ENCODE peak calls at places on chromosomes 11 and 22, in six cellular contexts. G is SK-N-SH, H is HepG2, U is ovary, C is A549, L is transverse colon. Y is an unnamed sample.
A peak's percentile ranks its signal among the peaks of the same experiment; 100 is the strongest.

GRCh38 chr22:50301581-50301991 is 5.9 kb downstream of the PLXNB2 start:
- DNase-seq in G (peak; percentile 91), H (no peak), U (no peak), C (no peak), L (peak; percentile 45), Y (no peak)

GRCh38 chr22:23892626-23893445 is 1.3 kb upstream of the MIF start:
- DNase-seq in G (no peak), H (no peak), U (no peak), C (no peak), L (no peak), Y (no peak)

GRCh38 chr11:104254347-104254746 is 90.4 kb upstream of the PDGFD start:
- DNase-seq in G (peak; percentile 7), H (peak; percentile 24), U (peak; percentile 25), C (no peak), L (no peak), Y (no peak)

GRCh38 chr11:117314840-117315239 is 1.2 kb downstream of the BACE1 start:
- DNase-seq in G (peak; percentile 62), H (no peak), U (no peak), C (no peak), L (no peak), Y (no peak)

GRCh38 chr22:44664149-44664548 is 37.9 kb upstream of the PRR5 start:
- DNase-seq in G (peak; percentile 52), H (no peak), U (no peak), C (no peak), L (peak; percentile 67), Y (no peak)

GRCh38 chr11:1390603-1391164 is 950 bp downstream of the BRSK2 start:
- DNase-seq in G (peak; percentile 70), H (no peak), U (no peak), C (no peak), L (no peak), Y (no peak)

GRCh38 chr11:124961972-124962609 is 8.1 kb downstream of the CCDC15 start:
- DNase-seq in G (peak; percentile 60), H (peak; percentile 78), U (no peak), C (peak; percentile 35), L (no peak), Y (peak; percentile 55)

GRCh38 chr22:20563941-20564371 is 56.5 kb downstream of the MED15 start:
- DNase-seq in G (no peak), H (no peak), U (no peak), C (no peak), L (no peak), Y (no peak)

GRCh38 chr11:31106963-31107576 is 262.5 kb downstream of the DCDC1 start:
- DNase-seq in G (peak; percentile 43), H (peak; percentile 50), U (peak; percentile 50), C (peak; percentile 26), L (peak; percentile 38), Y (peak; percentile 68)

GRCh38 chr11:45997599-45997998 is 75.1 kb downstream of the LARGE2 start:
- DNase-seq in G (no peak), H (no peak), U (no peak), C (no peak), L (no peak), Y (no peak)

GRCh38 chr11:9569588-9570164 is 3.8 kb upstream of the WEE1 start:
- DNase-seq in G (no peak), H (no peak), U (no peak), C (no peak), L (no peak), Y (no peak)

GRCh38 chr11:123509737-123510578 is 79.9 kb downstream of the GRAMD1B start:
- DNase-seq in G (peak; percentile 84), H (no peak), U (no peak), C (no peak), L (no peak), Y (no peak)

GRCh38 chr11:69293819-69294505 is at the start of gene MYEOV:
- DNase-seq in G (peak; percentile 78), H (peak; percentile 34), U (no peak), C (peak; percentile 93), L (peak; percentile 81), Y (no peak)

GRCh38 chr11:130636672-130637463 is 188.4 kb downstream of the ADAMTS15 start:
- DNase-seq in G (no peak), H (peak; percentile 60), U (no peak), C (peak; percentile 70), L (no peak), Y (no peak)

GRCh38 chr11:6156628-6157367 is 13.3 kb downstream of the OR52B2 start:
- DNase-seq in G (no peak), H (no peak), U (no peak), C (no peak), L (no peak), Y (no peak)

GRCh38 chr11:78742430-78742829 is 167.8 kb upstream of the NARS2 start:
- DNase-seq in G (no peak), H (no peak), U (no peak), C (no peak), L (peak; percentile 87), Y (no peak)

GRCh38 chr22:20128619-20128901 is 3.0 kb upstream of the ZDHHC8 start:
- DNase-seq in G (no peak), H (no peak), U (no peak), C (no peak), L (no peak), Y (no peak)

GRCh38 chr11:34406413-34406812 is 32.3 kb upstream of the CAT start:
- DNase-seq in G (no peak), H (no peak), U (no peak), C (no peak), L (no peak), Y (no peak)

GRCh38 chr22:19232620-19233019 is 54.1 kb upstream of the SLC25A1 start:
- DNase-seq in G (peak; percentile 26), H (no peak), U (no peak), C (no peak), L (no peak), Y (no peak)

GRCh38 chr11:117356126-117356761 is 28.6 kb downstream of the CEP164 start:
- DNase-seq in G (no peak), H (no peak), U (no peak), C (no peak), L (no peak), Y (no peak)

GRCh38 chr22:26428515-26429457 is at the start of gene ASPHD2:
- DNase-seq in G (peak; percentile 96), H (no peak), U (peak; percentile 41), C (peak; percentile 18), L (peak; percentile 69), Y (peak; percentile 23)

GRCh38 chr11:35165416-35166368 is 26.7 kb downstream of the CD44 start:
- DNase-seq in G (no peak), H (no peak), U (no peak), C (no peak), L (peak; percentile 73), Y (no peak)

GRCh38 chr11:27183672-27184457 is 143.2 kb downstream of the BBOX1 start:
- DNase-seq in G (peak; percentile 25), H (peak; percentile 63), U (peak; percentile 74), C (peak; percentile 33), L (peak; percentile 56), Y (peak; percentile 28)

GRCh38 chr22:39960791-39961746 is 872 bp downstream of the TMA7B start:
- DNase-seq in G (no peak), H (no peak), U (no peak), C (no peak), L (peak; percentile 49), Y (no peak)

GRCh38 chr11:128467610-128468041 is 119.7 kb downstream of the ETS1 start:
- DNase-seq in G (no peak), H (peak; percentile 74), U (no peak), C (peak; percentile 43), L (no peak), Y (peak; percentile 46)

GRCh38 chr11:13784848-13785247 is 116.4 kb downstream of the FAR1 start:
- DNase-seq in G (no peak), H (no peak), U (no peak), C (no peak), L (no peak), Y (no peak)

GRCh38 chr11:20564811-20565210 is 34.6 kb upstream of the SLC6A5 start:
- DNase-seq in G (no peak), H (no peak), U (no peak), C (no peak), L (no peak), Y (no peak)

DNA sequence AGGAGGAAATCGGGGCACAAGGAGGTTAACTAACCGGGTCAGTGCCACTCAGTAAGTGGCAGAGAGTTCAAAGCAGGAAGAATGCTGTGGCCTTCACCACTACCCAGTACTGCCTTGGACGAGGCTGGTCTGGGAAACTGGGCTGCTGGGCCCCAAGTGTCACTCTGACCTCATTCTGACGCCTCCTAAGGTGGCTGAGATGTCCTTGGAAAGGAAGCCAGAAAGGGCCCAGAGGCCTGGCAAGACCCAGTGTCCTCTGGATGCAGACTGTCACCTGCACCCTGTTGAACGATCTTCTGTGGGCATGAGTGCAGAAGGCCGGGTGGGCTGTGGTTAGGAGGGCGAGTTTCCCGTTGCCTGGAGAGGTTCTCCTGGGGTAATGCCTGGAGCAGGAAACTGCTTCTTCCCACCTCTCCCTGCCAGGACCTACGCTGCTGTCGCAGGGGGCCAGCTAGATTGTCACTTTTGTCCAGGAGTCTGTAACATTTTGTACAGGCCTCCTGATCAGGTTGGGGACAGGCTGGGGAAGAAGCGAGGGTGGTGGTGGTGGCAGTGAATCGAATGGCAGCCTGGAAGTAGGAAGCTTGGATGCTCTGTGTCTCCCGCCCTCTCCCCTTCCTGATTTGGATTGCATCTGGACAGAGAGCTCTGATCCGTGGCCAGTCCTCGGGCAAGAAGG is 105.1 kb downstream of the ST3GAL4 start:
- DNase-seq in G (no peak), H (no peak), U (no peak), C (no peak), L (no peak), Y (no peak)
- H3K27ac ChIP-seq in G (no peak overlapping the region), H (no peak overlapping the region), U (no peak overlapping the region), C (no peak overlapping the region), L (no peak overlapping the region), Y (no peak overlapping the region)

DNA sequence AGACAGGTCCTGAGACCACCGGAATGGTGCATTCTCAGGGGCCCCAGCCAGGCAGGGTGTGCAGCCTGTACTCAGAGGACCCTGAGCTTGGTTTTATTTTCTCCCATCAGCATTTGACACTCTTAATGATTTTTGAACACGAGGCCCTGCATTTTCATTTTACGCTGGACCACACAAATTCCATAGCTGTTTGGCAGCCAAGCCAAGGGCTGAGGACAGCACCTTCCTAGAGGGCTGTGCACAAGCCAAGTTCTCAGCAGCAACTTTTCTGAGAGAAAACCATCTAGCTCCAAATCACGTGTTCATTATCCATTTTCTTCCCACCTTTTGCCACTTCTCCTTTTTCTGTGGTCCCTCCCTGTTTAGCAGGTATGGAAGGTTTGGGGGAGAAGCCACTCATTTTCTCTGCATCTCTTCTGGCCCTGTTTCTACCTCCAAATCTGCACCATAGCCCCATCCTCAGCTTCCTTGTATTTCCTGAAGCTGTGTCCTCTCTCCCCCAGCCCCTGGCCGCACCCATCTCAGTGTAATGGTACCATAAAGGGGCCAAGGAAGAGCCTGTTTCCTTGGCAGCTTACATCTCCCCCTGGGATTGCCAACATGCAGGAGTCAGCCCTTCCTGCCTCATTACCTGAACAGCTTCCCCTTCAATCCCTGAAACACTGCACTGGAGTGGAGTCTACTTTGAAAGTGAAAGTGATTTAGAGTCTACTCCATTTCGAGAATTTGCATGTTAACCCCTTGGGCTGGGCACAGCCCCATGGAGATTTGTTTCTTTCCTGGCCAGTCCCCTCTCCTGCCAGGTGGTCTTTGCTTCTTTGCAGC is 60.3 kb downstream of the TRAF6 start:
- DNase-seq in G (no peak), H (no peak), U (no peak), C (no peak), L (no peak), Y (no peak)
- H3K4me3 ChIP-seq in G (no peak overlapping the region), H (peak overlapping the region; percentile 51), U (no peak overlapping the region), C (no peak overlapping the region), L (no peak overlapping the region), Y (peak overlapping the region; percentile 11)

GRCh38 chr11:86172894-86173293 is 71.7 kb upstream of the EED start:
- DNase-seq in G (no peak), H (no peak), U (no peak), C (no peak), L (no peak), Y (no peak)
- TF ChIP-seq EP300 in G (peak; percentile 50), H (no peak), U (no peak), C (no peak), L (no peak), Y (no peak)

GRCh38 chr11:11998091-11998781 is 10.2 kb downstream of the DKK3 start:
- DNase-seq in G (no peak), H (no peak), U (no peak), C (peak; percentile 79), L (no peak), Y (no peak)
- H3K27ac ChIP-seq in G (peak overlapping the region; percentile 99), H (no peak overlapping the region), U (no peak overlapping the region), C (peak overlapping the region; percentile 47), L (no peak overlapping the region), Y (peak overlapping the region; percentile 20)